ENCODE peak calls at places on chromosomes 4 and X, in four cellular contexts. P is heart right ventricle, I is cardiac muscle cell, Y is B cell. S is an unnamed sample.

GRCh38 chr4:31236635-31237173 is 516.5 kb downstream of the PCDH7 start:
- DNase-seq in P (no peak), I (no peak), Y (no peak), S (no peak)

GRCh38 chr4:140372607-140373327 is 679 bp upstream of the SCOC start:
- DNase-seq in P (no peak), I (peak; percentile 14), Y (peak; percentile 70), S (no peak)

GRCh38 chr4:38082424-38083374 is 122.5 kb downstream of the PTTG2 start:
- DNase-seq in P (no peak), I (peak; percentile 63), Y (no peak), S (no peak)

GRCh38 chrX:44244008-44244407 is 99.5 kb downstream of the EFHC2 start:
- DNase-seq in P (no peak), I (peak; percentile 49), Y (no peak), S (no peak)

GRCh38 chr4:61379406-61379805 is 179.3 kb downstream of the ADGRL3 start:
- DNase-seq in P (no peak), I (no peak), Y (no peak), S (no peak)

GRCh38 chr4:87360338-87360935 is 30.6 kb downstream of the HSD17B11 start:
- DNase-seq in P (no peak), I (no peak), Y (no peak), S (no peak)

GRCh38 chr4:2723751-2724150 is 32.4 kb downstream of the TNIP2 start:
- DNase-seq in P (no peak), I (no peak), Y (no peak), S (no peak)

GRCh38 chr4:176320340-176320975 is 692 bp downstream of the SPCS3 start:
- DNase-seq in P (peak; percentile 93), I (peak; percentile 90), Y (peak; percentile 87), S (peak; percentile 62)

GRCh38 chr4:13092702-13093101 is 391.4 kb downstream of the RAB28 start:
- DNase-seq in P (peak; percentile 26), I (no peak), Y (no peak), S (no peak)

GRCh38 chrX:153968754-153969124 is 2.9 kb downstream of the HCFC1 start:
- DNase-seq in P (no peak), I (no peak), Y (peak; percentile 65), S (no peak)

GRCh38 chrX:71326394-71326793 is 24.8 kb downstream of the ITGB1BP2 start:
- DNase-seq in P (no peak), I (no peak), Y (no peak), S (no peak)

GRCh38 chr4:145731026-145731425 is 51.1 kb downstream of the C4orf51 start:
- DNase-seq in P (peak; percentile 7), I (peak; percentile 30), Y (no peak), S (no peak)

GRCh38 chr4:28007693-28008092 is 1147.1 kb downstream of the STIM2 start:
- DNase-seq in P (no peak), I (no peak), Y (no peak), S (no peak)

GRCh38 chr4:38365748-38366310 is 298.2 kb upstream of the KLF3 start:
- DNase-seq in P (no peak), I (no peak), Y (no peak), S (no peak)

GRCh38 chrX:45035071-45035470 is 162.1 kb downstream of the KDM6A start:
- DNase-seq in P (no peak), I (no peak), Y (no peak), S (no peak)

GRCh38 chrX:32443841-32444240 is 767.5 kb downstream of the DMD start:
- DNase-seq in P (no peak), I (no peak), Y (no peak), S (no peak)

GRCh38 chrX:9374537-9374936 is 90.3 kb upstream of the TBL1X start:
- DNase-seq in P (no peak), I (no peak), Y (no peak), S (peak; percentile 22)

GRCh38 chr4:111650553-111651183 is 494.6 kb upstream of the FAM241A start:
- DNase-seq in P (no peak), I (no peak), Y (no peak), S (no peak)

GRCh38 chr4:83067058-83067639 is 32.2 kb downstream of the COPS4 start:
- DNase-seq in P (no peak), I (no peak), Y (no peak), S (no peak)
- TF ChIP-seq CTCF in P (no peak), I (no peak), Y (no peak), S (no peak)

GRCh38 chrX:30593435-30594200 is 16.1 kb upstream of the TASL start:
- DNase-seq in P (no peak), I (no peak), Y (peak; percentile 46), S (no peak)
- TF ChIP-seq CTCF in P (no peak), I (no peak), Y (peak; percentile 36), S (no peak)

DNA sequence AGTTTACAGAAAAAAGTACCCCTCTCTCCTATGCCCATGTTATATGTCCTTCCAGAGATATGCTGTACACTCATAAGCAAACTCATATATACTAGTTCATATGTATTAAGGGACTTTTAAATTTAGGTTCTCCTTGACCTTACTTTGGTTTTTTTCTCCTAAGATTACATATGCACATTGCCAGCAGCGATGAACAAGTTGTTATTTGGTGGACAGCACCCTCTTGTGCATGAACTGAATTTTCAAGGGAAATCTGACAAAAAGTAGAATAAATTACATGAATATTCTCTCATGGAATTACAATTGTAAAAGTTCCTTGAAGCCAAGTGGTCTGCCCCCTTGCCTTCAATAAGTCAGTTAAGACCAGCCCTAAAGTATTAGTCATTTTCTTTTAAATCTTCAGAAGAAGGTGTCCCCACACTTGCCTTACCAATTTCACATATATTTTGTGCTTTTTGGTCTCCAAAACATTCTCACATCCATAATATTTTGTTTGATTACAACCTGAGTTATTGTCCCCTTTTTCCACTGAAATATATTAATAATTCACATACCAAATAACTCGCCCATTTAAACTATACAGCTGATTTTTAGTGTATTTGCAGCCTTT is 30.6 kb upstream of the SMARCA5 start:
- DNase-seq in P (peak; percentile 20), I (peak; percentile 77), Y (no peak), S (peak; percentile 12)
- TF ChIP-seq CTCF in P (peak; percentile 82), I (peak; percentile 57), Y (peak; percentile 78), S (peak; percentile 58)

DNA sequence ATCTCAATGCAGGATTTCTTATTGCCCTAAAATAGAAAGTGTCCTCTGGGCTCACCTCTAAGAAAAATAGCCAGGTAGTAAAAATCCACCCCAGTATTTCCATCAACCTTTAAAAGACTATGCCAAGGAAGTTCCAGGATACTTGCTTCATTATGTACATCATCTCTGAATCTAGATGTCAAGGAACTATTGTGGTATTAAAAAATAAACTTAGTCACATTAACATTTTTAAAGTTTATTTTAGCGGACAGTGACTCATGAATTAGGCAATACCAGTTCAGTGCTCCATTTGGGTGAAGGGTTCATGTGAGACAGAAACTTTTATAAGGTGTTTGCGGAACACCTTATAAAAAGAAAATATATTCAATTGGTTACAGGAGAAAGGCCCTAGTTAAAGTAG is 209.2 kb downstream of the ADAM29 start:
- DNase-seq in P (no peak), I (no peak), Y (no peak), S (no peak)
- TF ChIP-seq CTCF in P (no peak), I (no peak), Y (no peak), S (no peak)

DNA sequence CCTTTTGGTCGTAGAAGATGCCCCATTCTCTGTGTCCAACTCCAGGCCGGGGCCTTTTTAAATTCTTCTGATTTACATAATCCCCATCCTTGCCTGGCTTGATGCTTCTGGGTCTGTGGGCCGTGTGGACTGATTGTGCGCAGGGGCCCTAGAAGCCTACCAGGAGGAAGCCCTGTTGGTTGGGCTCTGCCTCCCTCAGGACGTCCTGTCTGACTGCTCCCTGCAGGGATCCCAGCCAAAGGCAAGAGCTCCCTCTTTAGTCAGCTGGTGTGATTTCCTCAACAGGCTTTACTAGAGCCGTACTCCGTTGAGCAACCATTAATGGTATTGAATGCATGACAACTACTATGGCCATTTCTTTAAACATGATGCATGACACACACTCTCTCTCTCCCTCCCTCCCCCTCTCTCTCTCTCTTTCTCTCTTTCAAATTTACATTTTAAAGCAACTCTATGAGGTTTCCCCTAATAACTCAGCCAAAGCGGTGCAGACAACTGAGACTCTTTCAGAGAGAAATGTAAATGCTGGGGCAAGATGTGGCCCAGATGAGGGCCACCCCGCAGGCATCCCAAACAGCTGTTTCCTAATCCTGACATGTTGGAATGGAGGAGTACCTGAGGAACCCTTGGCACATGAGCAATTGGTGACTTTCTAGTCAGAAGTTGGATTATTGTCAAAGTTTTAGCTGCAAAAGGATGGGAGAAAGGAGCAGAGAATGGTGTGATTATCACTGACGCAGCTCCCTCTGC is 117.3 kb downstream of the DRD5 start:
- DNase-seq in P (peak; percentile 65), I (peak; percentile 85), Y (no peak), S (no peak)
- TF ChIP-seq CTCF in P (peak; percentile 68), I (peak; percentile 71), Y (no peak), S (peak; percentile 21)

GRCh38 chr4:89438102-89438831 is 130.7 kb upstream of the GPRIN3 start:
- DNase-seq in P (peak; percentile 10), I (peak; percentile 54), Y (peak; percentile 59), S (no peak)
- TF ChIP-seq CTCF in P (peak; percentile 38), I (peak; percentile 36), Y (peak; percentile 59), S (peak; percentile 32)

DNA sequence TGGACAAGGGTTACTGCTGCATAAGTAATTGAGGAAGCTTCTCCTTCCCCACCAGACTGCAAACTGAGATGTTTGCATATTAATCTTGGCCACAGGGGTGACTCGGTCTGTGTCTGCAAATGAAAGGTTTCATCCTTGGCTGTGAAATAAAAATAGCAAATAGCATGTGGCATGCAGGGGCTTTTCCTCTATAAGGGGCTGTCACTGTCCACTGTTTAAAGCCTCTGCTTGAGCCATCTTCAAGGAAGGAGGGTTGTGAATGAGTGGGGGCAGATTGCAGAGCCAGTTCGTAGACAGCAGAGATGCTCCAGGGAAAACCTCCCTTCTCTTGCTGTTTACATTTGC is 33.3 kb downstream of the TMSB4X start:
- DNase-seq in P (no peak), I (no peak), Y (peak; percentile 47), S (no peak)
- TF ChIP-seq CTCF in P (no peak), I (no peak), Y (no peak), S (no peak)

DNA sequence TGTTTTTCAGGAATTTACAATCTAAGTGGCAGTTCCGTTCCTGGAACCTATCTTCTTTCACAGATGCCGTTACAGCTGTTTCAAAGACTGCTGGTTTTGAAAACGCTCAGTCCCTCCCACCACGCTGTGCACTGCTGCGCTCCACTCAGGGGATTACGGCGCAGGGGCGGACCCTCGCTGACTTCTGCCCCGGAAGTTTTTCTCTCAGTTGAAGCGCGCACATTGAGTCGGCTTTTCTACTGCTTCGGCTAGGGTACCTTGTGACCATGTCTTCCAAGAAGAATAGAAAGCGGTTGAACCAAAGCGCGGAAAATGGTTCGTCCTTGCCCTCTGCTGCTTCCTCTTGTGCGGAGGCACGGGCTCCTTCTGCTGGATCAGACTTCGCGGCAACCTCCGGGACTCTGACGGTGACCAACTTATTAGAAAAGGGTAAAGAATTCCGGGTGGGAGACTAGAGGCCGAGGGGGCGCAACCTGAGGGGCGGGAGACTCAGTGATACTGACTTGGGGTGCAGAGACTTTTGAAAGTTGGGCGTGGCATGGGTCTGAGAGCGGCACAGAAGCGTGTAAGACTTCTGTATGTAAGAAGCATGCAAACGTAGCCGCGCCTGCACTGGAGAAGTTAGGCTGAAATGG is 597 bp upstream of the NUDT6 start:
- DNase-seq in P (peak; percentile 86), I (peak; percentile 89), Y (peak; percentile 88), S (peak; percentile 70)
- TF ChIP-seq CTCF in P (no peak), I (no peak), Y (no peak), S (no peak)

GRCh38 chr4:68074397-68074796 is 55.3 kb downstream of the TMPRSS11F start:
- DNase-seq in P (no peak), I (no peak), Y (no peak), S (peak; percentile 18)

GRCh38 chr4:68077737-68078136 is 51.9 kb downstream of the TMPRSS11F start:
- DNase-seq in P (no peak), I (no peak), Y (no peak), S (no peak)

GRCh38 chr4:68079918-68080317 is 49.8 kb downstream of the TMPRSS11F start:
- DNase-seq in P (no peak), I (no peak), Y (no peak), S (no peak)

GRCh38 chr4:68077301-68077700 is 52.4 kb downstream of the TMPRSS11F start:
- DNase-seq in P (no peak), I (no peak), Y (no peak), S (no peak)

GRCh38 chr4:68076194-68076593 is 53.5 kb downstream of the TMPRSS11F start:
- DNase-seq in P (no peak), I (no peak), Y (no peak), S (no peak)
- TF ChIP-seq CTCF in P (no peak), I (no peak), Y (no peak), S (no peak)

S was measured in retinal pigment epithelial cell.